ENCODE peak calls at places on chromosome 2, in eight cellular contexts. One of them, this sample, is unnamed.

GRCh38 chr2:170744248-170745002 is 25.8 kb upstream of the ERICH2 start:
- DNase-seq in GM12864: no peak
- DNase-seq in neural crest cell: no peak
- DNase-seq in fibroblast of mammary gland: peak; percentile 78
- DNase-seq in neural progenitor cell: no peak
- DNase-seq in mucosa of descending colon: no peak
- DNase-seq in WERI-Rb-1: no peak
- DNase-seq in kidney: no peak
- DNase-seq in this sample: no peak

GRCh38 chr2:105869318-105869717 is 124.6 kb downstream of the NCK2 start:
- DNase-seq in kidney: no peak
- DNase-seq in GM12864: no peak
- DNase-seq in WERI-Rb-1: no peak
- DNase-seq in neural progenitor cell: no peak
- DNase-seq in fibroblast of mammary gland: no peak
- DNase-seq in neural crest cell: no peak
- DNase-seq in mucosa of descending colon: no peak
- DNase-seq in this sample: no peak

GRCh38 chr2:161239416-161240109 is 68.7 kb upstream of the PSMD14 start:
- DNase-seq in WERI-Rb-1: no peak
- DNase-seq in kidney: peak; percentile 72
- DNase-seq in neural progenitor cell: peak; percentile 93
- DNase-seq in GM12864: no peak
- DNase-seq in fibroblast of mammary gland: no peak
- DNase-seq in neural crest cell: no peak
- DNase-seq in mucosa of descending colon: peak; percentile 51
- DNase-seq in this sample: no peak

GRCh38 chr2:190804182-190804795 is 76.3 kb upstream of the GLS start:
- DNase-seq in neural crest cell: no peak
- DNase-seq in fibroblast of mammary gland: peak; percentile 51
- DNase-seq in GM12864: no peak
- DNase-seq in mucosa of descending colon: no peak
- DNase-seq in neural progenitor cell: no peak
- DNase-seq in WERI-Rb-1: no peak
- DNase-seq in kidney: no peak
- DNase-seq in this sample: no peak

GRCh38 chr2:102915128-102915527 is 153.3 kb downstream of the TMEM182 start:
- DNase-seq in kidney: no peak
- DNase-seq in mucosa of descending colon: no peak
- DNase-seq in neural crest cell: no peak
- DNase-seq in WERI-Rb-1: no peak
- DNase-seq in GM12864: no peak
- DNase-seq in fibroblast of mammary gland: peak; percentile 59
- DNase-seq in neural progenitor cell: no peak
- DNase-seq in this sample: no peak

GRCh38 chr2:85868837-85869236 is 20.0 kb downstream of the ST3GAL5 start:
- DNase-seq in WERI-Rb-1: no peak
- DNase-seq in neural crest cell: no peak
- DNase-seq in kidney: no peak
- DNase-seq in mucosa of descending colon: no peak
- DNase-seq in GM12864: no peak
- DNase-seq in fibroblast of mammary gland: no peak
- DNase-seq in neural progenitor cell: no peak
- DNase-seq in this sample: no peak

GRCh38 chr2:136135924-136136906 is 18.3 kb upstream of the CXCR4 start:
- DNase-seq in kidney: no peak
- DNase-seq in mucosa of descending colon: peak; percentile 80
- DNase-seq in GM12864: no peak
- DNase-seq in fibroblast of mammary gland: no peak
- DNase-seq in neural crest cell: no peak
- DNase-seq in WERI-Rb-1: no peak
- DNase-seq in neural progenitor cell: no peak
- DNase-seq in this sample: no peak

GRCh38 chr2:20343128-20343527 is 7.5 kb downstream of the PUM2 start:
- DNase-seq in neural progenitor cell: no peak
- DNase-seq in fibroblast of mammary gland: peak; percentile 34
- DNase-seq in neural crest cell: no peak
- DNase-seq in kidney: no peak
- DNase-seq in WERI-Rb-1: no peak
- DNase-seq in mucosa of descending colon: no peak
- DNase-seq in GM12864: no peak
- DNase-seq in this sample: no peak

GRCh38 chr2:10451819-10452218 is 3.7 kb upstream of the ODC1 start:
- DNase-seq in WERI-Rb-1: no peak
- DNase-seq in kidney: no peak
- DNase-seq in neural crest cell: no peak
- DNase-seq in neural progenitor cell: no peak
- DNase-seq in GM12864: no peak
- DNase-seq in mucosa of descending colon: no peak
- DNase-seq in fibroblast of mammary gland: no peak
- DNase-seq in this sample: no peak

GRCh38 chr2:46872876-46873631 is 42.6 kb downstream of the MCFD2 start:
- DNase-seq in GM12864: no peak
- DNase-seq in neural crest cell: no peak
- DNase-seq in neural progenitor cell: no peak
- DNase-seq in mucosa of descending colon: no peak
- DNase-seq in fibroblast of mammary gland: peak; percentile 66
- DNase-seq in WERI-Rb-1: no peak
- DNase-seq in kidney: peak; percentile 7
- DNase-seq in this sample: no peak

GRCh38 chr2:52222128-52222527 is 1190.2 kb upstream of the NRXN1 start:
- DNase-seq in WERI-Rb-1: no peak
- DNase-seq in neural progenitor cell: no peak
- DNase-seq in fibroblast of mammary gland: peak; percentile 18
- DNase-seq in GM12864: no peak
- DNase-seq in neural crest cell: no peak
- DNase-seq in kidney: no peak
- DNase-seq in mucosa of descending colon: no peak
- DNase-seq in this sample: no peak

GRCh38 chr2:217437289-217437688 is 565.5 kb downstream of the TNS1 start:
- DNase-seq in GM12864: no peak
- DNase-seq in fibroblast of mammary gland: no peak
- DNase-seq in neural progenitor cell: no peak
- DNase-seq in mucosa of descending colon: no peak
- DNase-seq in neural crest cell: no peak
- DNase-seq in kidney: peak; percentile 73
- DNase-seq in WERI-Rb-1: no peak
- DNase-seq in this sample: no peak

GRCh38 chr2:48540237-48540935 is 10.4 kb downstream of the STON1 start:
- DNase-seq in neural progenitor cell: no peak
- DNase-seq in GM12864: no peak
- DNase-seq in WERI-Rb-1: peak; percentile 45
- DNase-seq in neural crest cell: no peak
- DNase-seq in fibroblast of mammary gland: no peak
- DNase-seq in kidney: no peak
- DNase-seq in mucosa of descending colon: no peak
- DNase-seq in this sample: no peak

GRCh38 chr2:173278794-173279527 is 75.7 kb upstream of the CDCA7 start:
- DNase-seq in fibroblast of mammary gland: no peak
- DNase-seq in mucosa of descending colon: no peak
- DNase-seq in neural progenitor cell: no peak
- DNase-seq in GM12864: no peak
- DNase-seq in neural crest cell: no peak
- DNase-seq in kidney: no peak
- DNase-seq in WERI-Rb-1: no peak
- DNase-seq in this sample: no peak

DNA sequence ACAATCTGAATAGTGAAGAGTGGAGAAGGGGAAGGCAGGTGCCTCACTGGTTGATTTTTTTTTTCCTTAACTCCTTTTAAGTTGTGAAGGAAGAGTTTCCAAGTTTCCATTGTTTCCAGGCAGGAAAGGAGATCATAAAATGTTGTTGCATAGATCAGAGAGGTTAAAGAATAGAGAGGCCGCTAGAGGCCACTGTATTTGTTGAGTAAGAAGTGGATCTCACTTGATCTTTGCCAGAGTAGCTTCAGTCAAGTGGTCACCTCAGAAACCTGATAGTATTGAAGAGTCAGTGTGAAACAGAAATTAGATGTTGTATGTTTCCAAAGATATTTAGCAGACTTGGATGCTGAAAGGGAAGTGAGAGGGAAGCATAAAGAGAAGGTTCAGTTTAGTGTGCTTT is 17.6 kb downstream of the CTNNA2 start:
- DNase-seq in neural progenitor cell: peak; percentile 45
- DNase-seq in GM12864: no peak
- DNase-seq in kidney: no peak
- DNase-seq in neural crest cell: no peak
- DNase-seq in fibroblast of mammary gland: peak; percentile 7
- DNase-seq in mucosa of descending colon: no peak
- DNase-seq in WERI-Rb-1: no peak
- DNase-seq in this sample: no peak
- TF ChIP-seq CTCF in neural progenitor cell: peak; percentile 51
- TF ChIP-seq CTCF in GM12864: no peak
- TF ChIP-seq CTCF in kidney: no peak
- TF ChIP-seq CTCF in neural crest cell: peak; percentile 48
- TF ChIP-seq CTCF in fibroblast of mammary gland: no peak
- TF ChIP-seq CTCF in mucosa of descending colon: no peak
- TF ChIP-seq CTCF in WERI-Rb-1: peak; percentile 7
- TF ChIP-seq CTCF in this sample: no peak

GRCh38 chr2:100865819-100866462 is 46.0 kb downstream of the NPAS2 start:
- DNase-seq in kidney: no peak
- DNase-seq in mucosa of descending colon: no peak
- DNase-seq in fibroblast of mammary gland: peak; percentile 90
- DNase-seq in GM12864: no peak
- DNase-seq in neural crest cell: no peak
- DNase-seq in neural progenitor cell: no peak
- DNase-seq in WERI-Rb-1: no peak
- DNase-seq in this sample: no peak

GRCh38 chr2:100869146-100869545 is 49.2 kb downstream of the NPAS2 start:
- DNase-seq in neural crest cell: no peak
- DNase-seq in kidney: no peak
- DNase-seq in WERI-Rb-1: no peak
- DNase-seq in GM12864: no peak
- DNase-seq in neural progenitor cell: no peak
- DNase-seq in mucosa of descending colon: no peak
- DNase-seq in fibroblast of mammary gland: no peak
- DNase-seq in this sample: no peak

GRCh38 chr2:100875516-100876230 is 55.7 kb downstream of the NPAS2 start:
- DNase-seq in neural progenitor cell: peak; percentile 68
- DNase-seq in fibroblast of mammary gland: no peak
- DNase-seq in mucosa of descending colon: no peak
- DNase-seq in neural crest cell: no peak
- DNase-seq in kidney: no peak
- DNase-seq in WERI-Rb-1: no peak
- DNase-seq in GM12864: no peak
- DNase-seq in this sample: peak; percentile 46

GRCh38 chr2:100868083-100868482 is 48.1 kb downstream of the NPAS2 start:
- DNase-seq in fibroblast of mammary gland: no peak
- DNase-seq in neural crest cell: no peak
- DNase-seq in GM12864: no peak
- DNase-seq in mucosa of descending colon: no peak
- DNase-seq in WERI-Rb-1: no peak
- DNase-seq in kidney: no peak
- DNase-seq in neural progenitor cell: no peak
- DNase-seq in this sample: no peak

GRCh38 chr2:100870652-100871531 is 51.0 kb downstream of the NPAS2 start:
- DNase-seq in mucosa of descending colon: no peak
- DNase-seq in fibroblast of mammary gland: no peak
- DNase-seq in WERI-Rb-1: no peak
- DNase-seq in neural progenitor cell: peak; percentile 32
- DNase-seq in neural crest cell: no peak
- DNase-seq in kidney: no peak
- DNase-seq in GM12864: no peak
- DNase-seq in this sample: no peak
- TF ChIP-seq CTCF in mucosa of descending colon: no peak
- TF ChIP-seq CTCF in fibroblast of mammary gland: peak; percentile 33
- TF ChIP-seq CTCF in WERI-Rb-1: peak; percentile 45
- TF ChIP-seq CTCF in neural progenitor cell: peak; percentile 47
- TF ChIP-seq CTCF in neural crest cell: peak; percentile 29
- TF ChIP-seq CTCF in kidney: no peak
- TF ChIP-seq CTCF in GM12864: peak; percentile 26
- TF ChIP-seq CTCF in this sample: no peak

DNA sequence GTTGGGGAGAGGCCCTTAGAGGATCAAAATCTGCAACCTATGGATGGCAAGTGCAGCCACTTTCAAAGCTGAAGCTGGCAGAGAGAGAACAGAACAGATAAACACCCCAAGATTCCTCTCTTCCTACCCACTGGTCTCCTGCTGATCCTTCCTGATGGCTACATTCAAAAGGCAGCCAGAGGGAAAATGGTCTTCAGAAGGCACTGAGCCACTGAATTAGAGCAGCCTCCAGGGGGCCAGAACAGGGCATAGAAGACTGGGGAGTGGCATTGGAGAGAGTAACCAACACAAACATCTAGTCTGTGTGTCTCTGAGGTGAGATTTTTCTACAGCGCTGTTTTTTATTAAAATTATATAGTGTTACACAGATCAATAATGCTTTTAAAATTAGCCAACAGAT is 432.6 kb downstream of the PARD3B start:
- DNase-seq in mucosa of descending colon: no peak
- DNase-seq in neural progenitor cell: peak; percentile 69
- DNase-seq in fibroblast of mammary gland: no peak
- DNase-seq in WERI-Rb-1: no peak
- DNase-seq in kidney: no peak
- DNase-seq in GM12864: no peak
- DNase-seq in neural crest cell: no peak
- DNase-seq in this sample: no peak
- TF ChIP-seq CTCF in mucosa of descending colon: no peak
- TF ChIP-seq CTCF in neural progenitor cell: peak; percentile 34
- TF ChIP-seq CTCF in fibroblast of mammary gland: no peak
- TF ChIP-seq CTCF in WERI-Rb-1: no peak
- TF ChIP-seq CTCF in kidney: no peak
- TF ChIP-seq CTCF in GM12864: no peak
- TF ChIP-seq CTCF in neural crest cell: no peak
- TF ChIP-seq CTCF in this sample: no peak

GRCh38 chr2:137897082-137897481 is 67.2 kb upstream of the HNMT start:
- DNase-seq in neural crest cell: no peak
- DNase-seq in mucosa of descending colon: no peak
- DNase-seq in GM12864: no peak
- DNase-seq in WERI-Rb-1: no peak
- DNase-seq in fibroblast of mammary gland: no peak
- DNase-seq in neural progenitor cell: no peak
- DNase-seq in kidney: no peak
- DNase-seq in this sample: no peak

GRCh38 chr2:137896467-137896866 is 67.8 kb upstream of the HNMT start:
- DNase-seq in fibroblast of mammary gland: no peak
- DNase-seq in GM12864: no peak
- DNase-seq in neural crest cell: no peak
- DNase-seq in neural progenitor cell: no peak
- DNase-seq in WERI-Rb-1: no peak
- DNase-seq in kidney: no peak
- DNase-seq in mucosa of descending colon: no peak
- DNase-seq in this sample: no peak

GRCh38 chr2:137888845-137889244 is 75.4 kb upstream of the HNMT start:
- DNase-seq in kidney: no peak
- DNase-seq in fibroblast of mammary gland: peak; percentile 10
- DNase-seq in WERI-Rb-1: peak; percentile 71
- DNase-seq in neural crest cell: peak; percentile 40
- DNase-seq in neural progenitor cell: peak; percentile 67
- DNase-seq in GM12864: no peak
- DNase-seq in mucosa of descending colon: no peak
- DNase-seq in this sample: peak; percentile 37

DNA sequence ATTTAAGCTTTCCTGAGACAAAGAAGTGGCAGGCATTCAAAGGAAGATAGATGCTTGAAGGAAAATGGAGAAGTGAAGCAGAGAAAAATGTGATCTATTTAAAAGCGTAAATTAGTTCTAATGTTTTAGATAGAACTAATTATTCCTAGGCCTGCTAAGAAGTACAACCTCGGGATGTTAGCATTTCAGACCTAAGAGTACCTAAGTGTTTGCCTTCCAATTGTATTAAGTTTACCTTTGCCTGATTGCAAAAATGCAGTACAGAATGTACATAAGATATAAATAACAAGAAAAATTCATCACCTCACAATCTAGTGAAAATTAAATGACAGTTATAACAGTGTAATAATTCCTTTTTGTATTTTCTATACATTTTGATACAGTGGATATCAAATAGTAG is 71.1 kb upstream of the HNMT start:
- DNase-seq in fibroblast of mammary gland: no peak
- DNase-seq in kidney: no peak
- DNase-seq in mucosa of descending colon: no peak
- DNase-seq in neural progenitor cell: no peak
- DNase-seq in WERI-Rb-1: no peak
- DNase-seq in GM12864: no peak
- DNase-seq in neural crest cell: no peak
- DNase-seq in this sample: no peak
- TF ChIP-seq CTCF in fibroblast of mammary gland: no peak
- TF ChIP-seq CTCF in kidney: no peak
- TF ChIP-seq CTCF in mucosa of descending colon: no peak
- TF ChIP-seq CTCF in neural progenitor cell: no peak
- TF ChIP-seq CTCF in WERI-Rb-1: no peak
- TF ChIP-seq CTCF in GM12864: no peak
- TF ChIP-seq CTCF in neural crest cell: no peak
- TF ChIP-seq CTCF in this sample: no peak

This sample was measured in body of pancreas.